ENCODE peak calls at places on chromosomes 1 and 21, in four cellular contexts. One of them, this sample, is unnamed. For H3K4me1, the result is how much of the 10 kb centered on the place peaks cover.

GRCh38 chr1:44436401-44437394 is 31.6 kb downstream of the RNF220 start:
- DNase-seq in body of pancreas: peak
- DNase-seq in CD8-positive, alpha-beta memory T cell: no peak
- DNase-seq in GM23338: no peak
- DNase-seq in this sample: no peak

GRCh38 chr21:43286196-43286595 is 117.4 kb downstream of the CRYAA start:
- DNase-seq in body of pancreas: no peak
- DNase-seq in CD8-positive, alpha-beta memory T cell: no peak
- DNase-seq in GM23338: no peak
- DNase-seq in this sample: no peak

GRCh38 chr21:14620152-14620551 is 74.0 kb upstream of the SAMSN1 start:
- DNase-seq in body of pancreas: no peak
- DNase-seq in CD8-positive, alpha-beta memory T cell: no peak
- DNase-seq in GM23338: no peak
- DNase-seq in this sample: no peak

GRCh38 chr1:109502368-109502851 is 7.1 kb downstream of the AMIGO1 start:
- DNase-seq in body of pancreas: no peak
- DNase-seq in CD8-positive, alpha-beta memory T cell: peak
- DNase-seq in GM23338: no peak
- DNase-seq in this sample: no peak

GRCh38 chr1:37699147-37699546 is 6.8 kb downstream of the CDCA8 start:
- DNase-seq in body of pancreas: no peak
- DNase-seq in CD8-positive, alpha-beta memory T cell: no peak
- DNase-seq in GM23338: no peak
- DNase-seq in this sample: no peak

GRCh38 chr1:200965111-200965510 is 58.4 kb downstream of the KIF21B start:
- DNase-seq in body of pancreas: no peak
- DNase-seq in CD8-positive, alpha-beta memory T cell: no peak
- DNase-seq in GM23338: no peak
- DNase-seq in this sample: no peak

GRCh38 chr1:241531195-241532172 is 694 bp upstream of the KMO start:
- DNase-seq in body of pancreas: no peak
- DNase-seq in CD8-positive, alpha-beta memory T cell: peak
- DNase-seq in GM23338: peak
- DNase-seq in this sample: peak

GRCh38 chr1:85027242-85027983 is 20.9 kb downstream of the MCOLN3 start:
- DNase-seq in body of pancreas: no peak
- DNase-seq in CD8-positive, alpha-beta memory T cell: peak
- DNase-seq in GM23338: peak
- DNase-seq in this sample: peak

GRCh38 chr1:86741947-86742572 is 37.7 kb downstream of the SH3GLB1 start:
- DNase-seq in body of pancreas: peak
- DNase-seq in CD8-positive, alpha-beta memory T cell: peak
- DNase-seq in GM23338: peak
- DNase-seq in this sample: peak

GRCh38 chr1:100861379-100861778 is 33.3 kb downstream of the EXTL2 start:
- DNase-seq in body of pancreas: no peak
- DNase-seq in CD8-positive, alpha-beta memory T cell: no peak
- DNase-seq in GM23338: no peak
- DNase-seq in this sample: no peak

GRCh38 chr21:29888437-29888836 is 51.4 kb downstream of the GRIK1 start:
- DNase-seq in body of pancreas: no peak
- DNase-seq in CD8-positive, alpha-beta memory T cell: no peak
- DNase-seq in GM23338: no peak
- DNase-seq in this sample: no peak

GRCh38 chr1:56397409-56397808 is 182.0 kb downstream of the PLPP3 start:
- DNase-seq in body of pancreas: no peak
- DNase-seq in CD8-positive, alpha-beta memory T cell: no peak
- DNase-seq in GM23338: no peak
- DNase-seq in this sample: no peak

GRCh38 chr1:26020941-26021646 is 481 bp upstream of the EXTL1 start:
- DNase-seq in body of pancreas: no peak
- DNase-seq in CD8-positive, alpha-beta memory T cell: no peak
- DNase-seq in GM23338: no peak
- DNase-seq in this sample: no peak

DNA sequence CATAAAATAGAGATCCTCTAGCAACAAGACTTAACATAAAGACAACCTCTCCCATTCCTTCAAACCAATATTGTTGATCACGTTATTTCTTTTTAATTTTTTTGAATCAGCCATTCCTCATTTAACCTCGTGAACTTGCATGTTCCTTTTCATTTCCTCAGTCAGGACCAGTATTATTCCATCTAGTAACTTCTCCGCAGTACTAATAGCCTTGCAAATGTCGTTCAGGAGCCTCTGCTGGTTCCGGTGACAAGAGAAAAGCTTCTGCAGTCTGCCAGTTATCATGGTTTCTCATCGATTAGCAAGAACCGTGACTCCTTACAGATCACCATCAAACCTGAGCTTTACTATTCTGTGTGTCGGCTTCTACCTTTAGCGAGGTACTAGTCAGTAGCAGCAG is 3.0 kb downstream of the APP start:
- DNase-seq in body of pancreas: no peak
- DNase-seq in CD8-positive, alpha-beta memory T cell: no peak
- DNase-seq in GM23338: peak
- DNase-seq in this sample: no peak
- H3K4me1 ChIP-seq in body of pancreas: half or more
- H3K4me1 ChIP-seq in CD8-positive, alpha-beta memory T cell: under half
- H3K4me1 ChIP-seq in GM23338: half or more
- H3K4me1 ChIP-seq in this sample: under half

GRCh38 chr1:36164399-36164798 is 8.4 kb downstream of the MAP7D1 start:
- DNase-seq in body of pancreas: no peak
- DNase-seq in CD8-positive, alpha-beta memory T cell: no peak
- DNase-seq in GM23338: no peak
- DNase-seq in this sample: no peak

GRCh38 chr1:36162680-36163079 is 6.7 kb downstream of the MAP7D1 start:
- DNase-seq in body of pancreas: no peak
- DNase-seq in CD8-positive, alpha-beta memory T cell: no peak
- DNase-seq in GM23338: no peak
- DNase-seq in this sample: no peak

GRCh38 chr1:36165145-36165544 is 9.2 kb downstream of the MAP7D1 start:
- DNase-seq in body of pancreas: no peak
- DNase-seq in CD8-positive, alpha-beta memory T cell: no peak
- DNase-seq in GM23338: no peak
- DNase-seq in this sample: no peak

GRCh38 chr1:36161656-36162531 is 5.9 kb downstream of the MAP7D1 start:
- DNase-seq in body of pancreas: peak
- DNase-seq in CD8-positive, alpha-beta memory T cell: peak
- DNase-seq in GM23338: peak
- DNase-seq in this sample: peak

GRCh38 chr1:36163426-36163825 is 7.5 kb downstream of the MAP7D1 start:
- DNase-seq in body of pancreas: no peak
- DNase-seq in CD8-positive, alpha-beta memory T cell: no peak
- DNase-seq in GM23338: no peak
- DNase-seq in this sample: no peak
- H3K4me1 ChIP-seq in body of pancreas: under half
- H3K4me1 ChIP-seq in CD8-positive, alpha-beta memory T cell: half or more
- H3K4me1 ChIP-seq in GM23338: under half
- H3K4me1 ChIP-seq in this sample: half or more

DNA sequence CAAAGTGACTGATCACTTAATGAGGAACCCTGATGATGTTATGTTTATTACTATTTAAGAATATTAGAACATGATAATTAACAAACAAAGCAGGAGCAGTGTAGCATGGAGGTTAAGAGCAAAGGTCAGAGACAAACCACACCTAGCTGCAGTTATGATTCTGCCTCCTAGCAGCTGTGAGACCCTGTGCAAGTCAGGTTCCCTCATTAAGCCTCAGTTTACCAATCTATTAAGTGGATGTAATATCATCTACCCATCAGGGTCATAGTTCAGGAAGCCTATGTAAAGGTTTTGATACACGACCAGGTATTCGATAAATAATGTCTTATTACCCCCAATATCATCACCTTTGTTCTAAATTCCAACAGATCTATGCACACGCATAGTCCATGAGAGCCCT is 32.0 kb downstream of the DUSP10 start:
- DNase-seq in body of pancreas: no peak
- DNase-seq in CD8-positive, alpha-beta memory T cell: no peak
- DNase-seq in GM23338: no peak
- DNase-seq in this sample: no peak
- H3K4me1 ChIP-seq in body of pancreas: half or more
- H3K4me1 ChIP-seq in CD8-positive, alpha-beta memory T cell: half or more
- H3K4me1 ChIP-seq in GM23338: under half
- H3K4me1 ChIP-seq in this sample: under half

GRCh38 chr1:208709981-208710380 is 465.8 kb upstream of the PLXNA2 start:
- DNase-seq in body of pancreas: no peak
- DNase-seq in CD8-positive, alpha-beta memory T cell: no peak
- DNase-seq in GM23338: no peak
- DNase-seq in this sample: no peak

GRCh38 chr1:208717490-208717889 is 473.3 kb upstream of the PLXNA2 start:
- DNase-seq in body of pancreas: no peak
- DNase-seq in CD8-positive, alpha-beta memory T cell: no peak
- DNase-seq in GM23338: no peak
- DNase-seq in this sample: no peak

DNA sequence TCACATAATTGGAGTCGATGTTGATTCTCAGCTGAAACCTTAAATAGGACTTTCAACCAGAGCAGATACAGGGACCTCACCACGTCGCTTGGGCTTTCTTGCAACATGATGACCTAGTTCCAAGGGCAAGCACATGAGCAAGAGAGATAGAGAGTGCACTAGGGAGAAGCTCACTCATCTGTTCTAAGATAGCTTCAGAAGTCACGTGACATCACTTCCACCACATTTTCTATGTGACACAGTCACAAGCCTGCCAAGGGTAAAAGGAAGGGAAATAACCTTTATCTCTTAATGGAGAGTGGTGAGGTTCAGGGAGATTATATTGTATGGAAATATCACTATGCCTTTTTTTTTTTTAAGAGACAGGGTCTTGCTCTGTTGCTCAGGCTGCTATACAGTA is 470.2 kb upstream of the PLXNA2 start:
- DNase-seq in body of pancreas: no peak
- DNase-seq in CD8-positive, alpha-beta memory T cell: no peak
- DNase-seq in GM23338: no peak
- DNase-seq in this sample: no peak
- H3K4me1 ChIP-seq in body of pancreas: under half
- H3K4me1 ChIP-seq in CD8-positive, alpha-beta memory T cell: under half
- H3K4me1 ChIP-seq in GM23338: under half
- H3K4me1 ChIP-seq in this sample: under half

GRCh38 chr1:169105434-169106094 is 926 bp upstream of the ATP1B1 start:
- DNase-seq in body of pancreas: peak
- DNase-seq in CD8-positive, alpha-beta memory T cell: no peak
- DNase-seq in GM23338: peak
- DNase-seq in this sample: no peak
- H3K4me1 ChIP-seq in body of pancreas: half or more
- H3K4me1 ChIP-seq in CD8-positive, alpha-beta memory T cell: under half
- H3K4me1 ChIP-seq in GM23338: under half
- H3K4me1 ChIP-seq in this sample: under half

DNA sequence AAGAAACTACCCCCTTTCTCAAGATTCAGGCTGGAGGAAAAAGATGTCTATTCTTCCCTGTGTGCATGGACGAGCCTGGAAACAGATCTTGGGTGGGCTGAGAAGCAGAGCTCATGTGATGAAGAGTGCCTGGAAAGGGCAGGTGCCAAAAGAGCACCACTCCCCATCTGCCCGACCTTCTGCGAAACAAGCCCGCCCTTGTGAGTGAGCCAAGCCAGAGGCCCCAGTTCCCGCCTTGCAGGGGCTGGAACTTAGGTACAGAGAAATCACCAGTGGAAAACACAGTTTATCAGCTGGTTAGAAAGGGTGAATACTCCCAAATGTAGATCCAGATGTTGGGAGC is 26.7 kb upstream of the A3GALT2 start:
- DNase-seq in body of pancreas: peak
- DNase-seq in CD8-positive, alpha-beta memory T cell: no peak
- DNase-seq in GM23338: no peak
- DNase-seq in this sample: no peak
- H3K4me1 ChIP-seq in body of pancreas: half or more
- H3K4me1 ChIP-seq in CD8-positive, alpha-beta memory T cell: under half
- H3K4me1 ChIP-seq in GM23338: under half
- H3K4me1 ChIP-seq in this sample: half or more